ENCODE peak calls at places on chromosomes 12 and 14, in six cellular contexts. T is activated CD4-positive, alpha-beta T cell treated with anti-CD3 and anti-CD28 coated beads for 48 hours; G is A549; V is RPMI7951; Y is SK-MEL-5; O is activated CD8-positive, alpha-beta T cell treated with anti-CD3 and anti-CD28 coated beads, Interleukin-2, amount 10 ng/mL, durations not matched to agents 7 days and 5 days. W is an unnamed sample.

GRCh38 chr12:116093915-116094314 is 183.6 kb downstream of the MED13L start:
- DNase-seq in O (no peak), G (no peak), T (no peak), Y (no peak), V (no peak), W (no peak)

GRCh38 chr12:62613092-62613491 is 146.5 kb downstream of the MON2 start:
- DNase-seq in T (no peak), V (no peak), Y (no peak), G (no peak), O (no peak), W (no peak)

GRCh38 chr12:76768566-76768965 is 4.7 kb downstream of the ZDHHC17 start:
- DNase-seq in T (no peak), G (no peak), Y (no peak), V (no peak), O (no peak), W (no peak)

GRCh38 chr14:99663716-99664635 is 19.0 kb downstream of the HHIPL1 start:
- DNase-seq in T (no peak), Y (no peak), V (no peak), G (no peak), O (no peak), W (no peak)

GRCh38 chr14:53655080-53655785 is 301.4 kb downstream of the BMP4 start:
- DNase-seq in T (no peak), Y (no peak), O (no peak), V (no peak), G (no peak), W (no peak)

GRCh38 chr12:77325505-77325904 is 260.1 kb upstream of the E2F7 start:
- DNase-seq in O (no peak), Y (peak), V (no peak), G (no peak), T (no peak), W (peak)

GRCh38 chr14:52951730-52952481 is 1.1 kb upstream of the FERMT2 start:
- DNase-seq in V (peak), G (peak), T (no peak), O (no peak), Y (peak), W (peak)

GRCh38 chr12:1875608-1876007 is 42.8 kb downstream of the CACNA2D4 start:
- DNase-seq in V (no peak), G (no peak), O (no peak), T (no peak), Y (no peak), W (no peak)

GRCh38 chr14:35333347-35333730 is 41.2 kb downstream of the PSMA6 start:
- DNase-seq in T (peak), Y (no peak), O (no peak), V (no peak), G (no peak), W (no peak)

GRCh38 chr14:101006008-101006407 is 102.5 kb upstream of the RTL1 start:
- DNase-seq in Y (no peak), O (no peak), V (peak), G (no peak), T (no peak), W (no peak)

GRCh38 chr12:70185301-70185700 is 57.9 kb upstream of the CNOT2 start:
- DNase-seq in O (no peak), G (no peak), V (no peak), T (no peak), Y (no peak), W (no peak)

GRCh38 chr12:118680361-118680963 is 300.9 kb upstream of the SRRM4 start:
- DNase-seq in T (no peak), O (no peak), G (no peak), Y (peak), V (no peak), W (no peak)

W was measured in head of caudate nucleus.